ENCODE peak calls at places on chromosomes 16 and 17, in seven cellular contexts. D is tibial nerve, N is tibial artery, X is hepatocyte, F is heart right ventricle, L is cardiac fibroblast, A is BE2C. G is an unnamed sample.
A peak's percentile ranks its signal among the peaks of the same experiment; 100 is the strongest.

GRCh38 chr17:34720760-34721159 is 141.4 kb downstream of the TMEM132E start:
- DNase-seq in D (no peak), N (no peak), X (no peak), F (no peak), L (no peak), A (no peak), G (no peak)

GRCh38 chr16:21590287-21590686 is 9.1 kb upstream of the METTL9 start:
- DNase-seq in D (no peak), N (no peak), X (no peak), F (no peak), L (no peak), A (no peak), G (no peak)

GRCh38 chr17:28760561-28760960 is 16.8 kb downstream of the TRAF4 start:
- DNase-seq in D (no peak), N (peak; percentile 31), X (no peak), F (no peak), L (no peak), A (no peak), G (no peak)

GRCh38 chr17:70093163-70093562 is 18.1 kb downstream of the KCNJ16 start:
- DNase-seq in D (no peak), N (no peak), X (no peak), F (no peak), L (no peak), A (no peak), G (no peak)

GRCh38 chr16:80596507-80597207 is 55.9 kb downstream of the DYNLRB2 start:
- DNase-seq in D (no peak), N (no peak), X (no peak), F (no peak), L (no peak), A (no peak), G (no peak)

GRCh38 chr17:36919407-36919968 is 17.8 kb upstream of the LHX1 start:
- DNase-seq in D (no peak), N (no peak), X (no peak), F (no peak), L (no peak), A (no peak), G (no peak)

GRCh38 chr17:74282587-74283370 is 8.7 kb downstream of the DNAI2 start:
- DNase-seq in D (no peak), N (no peak), X (peak; percentile 56), F (no peak), L (no peak), A (no peak), G (no peak)

GRCh38 chr17:81200695-81201580 is 21.8 kb downstream of the CEP131 start:
- DNase-seq in D (peak; percentile 83), N (no peak), X (peak; percentile 87), F (peak; percentile 66), L (peak; percentile 82), A (peak; percentile 87), G (peak; percentile 45)

GRCh38 chr17:20225162-20226115 is 216.3 kb downstream of the SPECC1 start:
- DNase-seq in D (no peak), N (no peak), X (no peak), F (no peak), L (no peak), A (no peak), G (no peak)

GRCh38 chr16:65201446-65202010 is 79.7 kb upstream of the CDH11 start:
- DNase-seq in D (no peak), N (no peak), X (no peak), F (no peak), L (no peak), A (no peak), G (no peak)

GRCh38 chr17:80171681-80172080 is 1.9 kb downstream of the CARD14 start:
- DNase-seq in D (no peak), N (no peak), X (no peak), F (no peak), L (no peak), A (no peak), G (no peak)

GRCh38 chr16:12143776-12144175 is 167.2 kb downstream of the SNX29 start:
- DNase-seq in D (no peak), N (no peak), X (no peak), F (no peak), L (no peak), A (no peak), G (no peak)

GRCh38 chr17:57305918-57306317 is 49.6 kb downstream of the MSI2 start:
- DNase-seq in D (no peak), N (no peak), X (no peak), F (no peak), L (no peak), A (peak; percentile 32), G (no peak)

GRCh38 chr16:80526418-80527061 is 14.3 kb upstream of the DYNLRB2 start:
- DNase-seq in D (peak; percentile 23), N (no peak), X (peak; percentile 79), F (peak; percentile 41), L (peak; percentile 74), A (peak; percentile 32), G (peak; percentile 62)

GRCh38 chr17:75778861-75779249 is 5.8 kb upstream of the UNK start:
- DNase-seq in D (no peak), N (no peak), X (peak; percentile 68), F (no peak), L (no peak), A (no peak), G (peak; percentile 50)

GRCh38 chr17:49190932-49191331 is 19.4 kb downstream of the GNGT2 start:
- DNase-seq in D (no peak), N (no peak), X (no peak), F (no peak), L (no peak), A (no peak), G (no peak)

GRCh38 chr17:49193513-49194296 is 16.7 kb downstream of the GNGT2 start:
- DNase-seq in D (peak; percentile 62), N (peak; percentile 77), X (peak; percentile 71), F (peak; percentile 52), L (peak; percentile 71), A (peak; percentile 49), G (peak; percentile 62)

GRCh38 chr17:49194297-49194607 is 16.1 kb downstream of the GNGT2 start:
- DNase-seq in D (no peak), N (no peak), X (no peak), F (no peak), L (no peak), A (no peak), G (no peak)

GRCh38 chr17:49191407-49191916 is 18.9 kb downstream of the GNGT2 start:
- DNase-seq in D (no peak), N (no peak), X (no peak), F (no peak), L (peak; percentile 61), A (no peak), G (no peak)

DNA sequence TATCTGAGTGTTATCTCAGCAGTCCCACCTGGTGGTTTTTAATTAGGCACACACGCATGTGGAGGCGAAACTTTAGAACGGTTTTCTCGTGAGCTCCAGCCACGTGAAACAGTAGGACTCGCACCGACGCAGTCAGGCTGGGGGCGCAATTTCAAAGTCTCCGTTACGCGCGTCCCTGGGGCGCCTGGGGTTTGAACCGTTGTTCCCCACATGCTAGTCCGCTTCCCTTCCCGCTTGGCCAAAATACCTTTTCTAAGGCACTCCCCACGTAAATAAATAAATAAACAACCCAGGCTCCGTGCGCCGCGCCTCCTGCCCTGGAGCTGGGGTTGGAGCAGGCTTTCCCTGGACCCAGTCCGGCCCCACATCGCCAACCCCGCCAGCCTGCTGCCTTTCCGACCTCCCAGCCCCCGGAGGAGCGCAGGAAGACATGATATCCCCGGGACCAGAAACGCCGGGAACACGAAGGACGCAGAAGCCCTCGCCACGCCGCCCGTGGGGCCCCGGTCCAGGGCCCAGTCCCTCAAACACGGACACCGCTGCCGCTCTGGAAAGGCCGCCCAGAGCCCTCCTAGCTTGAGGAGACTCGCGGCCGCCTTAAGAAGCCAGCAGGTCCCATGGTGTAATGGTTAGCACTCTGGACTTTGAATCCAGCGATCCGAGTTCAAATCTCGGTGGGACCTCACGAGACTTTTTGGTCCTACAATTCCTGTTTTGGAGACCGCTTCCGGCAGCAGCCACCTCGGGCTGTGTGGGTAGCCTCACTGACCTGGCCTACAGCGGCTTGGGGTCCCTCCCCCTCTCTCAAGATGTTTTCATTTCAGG is 18.2 kb downstream of the GNGT2 start:
- DNase-seq in D (peak; percentile 97), N (peak; percentile 97), X (peak; percentile 93), F (peak; percentile 92), L (peak; percentile 90), A (peak; percentile 90), G (peak; percentile 95)
- TF ChIP-seq CTCF in D (peak; percentile 26), N (peak; percentile 20), X (peak; percentile 39), F (peak; percentile 45), L (peak; percentile 15), A (peak; percentile 28), G (no peak)

DNA sequence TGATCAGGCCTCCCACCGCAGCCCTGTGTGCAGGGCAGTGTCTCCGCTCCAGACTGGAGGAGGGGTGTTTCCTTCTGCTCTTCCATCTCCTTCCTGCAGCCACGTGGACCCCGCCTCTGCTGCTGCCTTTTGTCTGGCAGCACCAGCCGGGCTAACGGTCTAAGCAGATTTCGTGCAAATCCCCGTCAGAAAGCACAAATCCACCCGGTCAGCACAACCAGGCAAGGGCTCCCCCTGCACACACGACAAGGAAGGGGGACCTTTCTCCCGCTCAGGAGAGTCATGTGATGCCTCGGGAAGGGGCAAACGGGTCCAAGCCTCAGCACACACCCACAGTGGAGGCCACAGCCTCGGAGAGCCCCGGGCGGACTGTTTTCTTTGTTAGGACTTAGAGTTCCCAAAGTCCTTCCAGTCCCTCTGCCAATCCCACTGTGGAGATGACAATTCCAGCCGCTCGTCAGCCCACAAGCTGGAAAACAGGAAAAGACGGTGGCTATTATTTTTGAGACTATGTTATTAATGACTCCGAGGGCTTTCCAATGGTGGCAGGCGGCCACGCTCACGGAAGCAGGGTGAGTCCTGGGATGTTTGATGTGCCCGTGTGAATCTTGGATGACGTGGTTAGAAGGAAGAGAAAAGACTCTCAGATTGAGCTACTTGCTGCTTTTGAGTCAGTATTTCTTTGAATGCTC is 22.5 kb upstream of the MEAK7 start:
- DNase-seq in D (no peak), N (peak; percentile 78), X (peak; percentile 44), F (no peak), L (peak; percentile 38), A (no peak), G (no peak)
- TF ChIP-seq CTCF in D (no peak), N (no peak), X (no peak), F (no peak), L (no peak), A (no peak), G (no peak)

GRCh38 chr16:77657016-77657415 is 65.3 kb upstream of the NUDT7 start:
- DNase-seq in D (no peak), N (no peak), X (peak; percentile 32), F (no peak), L (no peak), A (peak; percentile 75), G (no peak)
- TF ChIP-seq CTCF in D (no peak), N (no peak), X (no peak), F (no peak), L (peak; percentile 18), A (peak; percentile 46), G (no peak)

GRCh38 chr16:88365244-88365865 is 17.4 kb upstream of the ZNF469 start:
- DNase-seq in D (no peak), N (peak; percentile 11), X (no peak), F (no peak), L (no peak), A (no peak), G (no peak)
- TF ChIP-seq CTCF in D (no peak), N (no peak), X (no peak), F (no peak), L (no peak), A (no peak), G (no peak)

GRCh38 chr16:1071561-1072225 is 854 bp upstream of the SSTR5 start:
- DNase-seq in D (no peak), N (no peak), X (no peak), F (no peak), L (no peak), A (no peak), G (no peak)
- TF ChIP-seq CTCF in D (no peak), N (no peak), X (no peak), F (no peak), L (no peak), A (no peak), G (no peak)